ENCODE peak calls at places on chromosomes 13 and 19, in six cellular contexts. A, Q, P, N, I and W are unnamed samples.

GRCh38 chr13:46121597-46122163 is 16.8 kb upstream of the CPB2 start:
- DNase-seq in P (no peak), Q (no peak), N (no peak), I (no peak), A (no peak), W (no peak)

GRCh38 chr13:32426191-32426980 is 1.5 kb downstream of the N4BP2L1 start:
- DNase-seq in Q (no peak), I (peak), A (peak), N (no peak), P (peak), W (no peak)

GRCh38 chr13:60795219-60795618 is 398.2 kb downstream of the TDRD3 start:
- DNase-seq in Q (no peak), I (no peak), P (no peak), A (no peak), N (no peak), W (no peak)

GRCh38 chr19:10288662-10289166 is 1.0 kb upstream of the ICAM5 start:
- DNase-seq in N (no peak), A (peak), Q (peak), I (no peak), P (no peak), W (no peak)

GRCh38 chr19:35812220-35813042 is at the start of gene PRODH2:
- DNase-seq in I (no peak), Q (no peak), P (no peak), A (no peak), N (no peak), W (no peak)

GRCh38 chr13:58994778-58995177 is 1169.0 kb downstream of the DIAPH3 start:
- DNase-seq in P (no peak), N (no peak), Q (no peak), A (no peak), I (no peak), W (no peak)

GRCh38 chr13:49733181-49733951 is 42.1 kb upstream of the EBPL start:
- DNase-seq in Q (no peak), A (no peak), N (no peak), P (no peak), I (no peak), W (no peak)

GRCh38 chr13:94128430-94128829 is 351.1 kb downstream of the DCT start:
- DNase-seq in Q (no peak), P (peak), N (no peak), A (no peak), I (no peak), W (no peak)

GRCh38 chr13:22517544-22517943 is 663.2 kb upstream of the SGCG start:
- DNase-seq in Q (no peak), I (no peak), A (no peak), P (no peak), N (no peak), W (no peak)

GRCh38 chr19:17020380-17020779 is 6.2 kb downstream of the CPAMD8 start:
- DNase-seq in P (no peak), N (no peak), Q (no peak), A (no peak), I (no peak), W (no peak)

GRCh38 chr13:57631607-57632275 is at the start of gene PCDH17:
- DNase-seq in P (no peak), N (no peak), Q (no peak), I (no peak), A (peak), W (peak)

GRCh38 chr19:55384576-55385235 is 614 bp upstream of the TMEM238 start:
- DNase-seq in A (peak), N (no peak), Q (no peak), I (no peak), P (peak), W (no peak)

GRCh38 chr19:970695-971094 is 13.4 kb upstream of the WDR18 start:
- DNase-seq in I (no peak), A (no peak), N (no peak), P (no peak), Q (no peak), W (no peak)

GRCh38 chr13:73210218-73210883 is 151.5 kb downstream of the KLF5 start:
- DNase-seq in N (no peak), A (no peak), P (no peak), I (no peak), Q (no peak), W (no peak)

GRCh38 chr19:16628984-16629691 is 1.1 kb upstream of the MED26 start:
- DNase-seq in I (peak), A (peak), N (no peak), P (peak), Q (no peak), W (peak)

GRCh38 chr13:26999499-26999898 is 172.1 kb downstream of the USP12 start:
- DNase-seq in P (no peak), Q (no peak), I (no peak), A (peak), N (no peak), W (no peak)

GRCh38 chr19:42450314-42450934 is 7.7 kb upstream of the CXCL17 start:
- DNase-seq in Q (peak), I (peak), N (peak), P (peak), A (peak), W (peak)

GRCh38 chr13:29532136-29532535 is 63.4 kb downstream of the SLC7A1 start:
- DNase-seq in N (no peak), Q (no peak), I (no peak), P (no peak), A (no peak), W (no peak)

GRCh38 chr19:597406-598315 is 8.0 kb downstream of the HCN2 start:
- DNase-seq in A (no peak), P (no peak), Q (no peak), N (no peak), I (no peak), W (no peak)

GRCh38 chr13:35191883-35192282 is 249.8 kb downstream of the NBEA start:
- DNase-seq in N (no peak), Q (no peak), I (no peak), A (no peak), P (no peak), W (no peak)

GRCh38 chr13:68713394-68713793 is 1394.2 kb upstream of the ATXN8OS start:
- DNase-seq in Q (no peak), A (no peak), P (no peak), I (no peak), N (no peak), W (no peak)

GRCh38 chr13:39510296-39510695 is 92.7 kb downstream of the LHFPL6 start:
- DNase-seq in A (no peak), I (peak), N (no peak), Q (no peak), P (no peak), W (no peak)

GRCh38 chr13:110018009-110018408 is 231.6 kb upstream of the IRS2 start:
- DNase-seq in N (no peak), A (no peak), P (no peak), I (no peak), Q (no peak), W (no peak)

GRCh38 chr13:31898383-31899071 is 133.0 kb upstream of the FRY start:
- DNase-seq in I (no peak), N (no peak), Q (no peak), A (no peak), P (no peak), W (no peak)

GRCh38 chr13:21015284-21015683 is 46.1 kb downstream of the LATS2 start:
- DNase-seq in N (no peak), I (no peak), P (no peak), Q (no peak), A (no peak), W (no peak)

GRCh38 chr19:3606690-3607289 is at the start of gene TBXA2R:
- DNase-seq in Q (peak), I (no peak), A (peak), N (no peak), P (peak), W (peak)
- TF ChIP-seq POLR2A in Q (no peak), I (no peak), A (no peak), N (no peak), P (peak), W (no peak)

GRCh38 chr19:40778045-40778864 is at the start of gene RAB4B:
- DNase-seq in A (peak), Q (peak), I (peak), N (peak), P (peak), W (peak)

GRCh38 chr19:40777795-40778044 is 327 bp upstream of the RAB4B start:
- DNase-seq in A (no peak), Q (no peak), I (no peak), N (no peak), P (no peak), W (no peak)

GRCh38 chr19:40775632-40776022 is 306 bp downstream of the MIA start:
- DNase-seq in I (no peak), Q (no peak), N (no peak), A (no peak), P (no peak), W (no peak)

GRCh38 chr19:40776364-40776763 is 1.0 kb downstream of the MIA start:
- DNase-seq in I (no peak), P (no peak), N (no peak), Q (no peak), A (no peak), W (no peak)

DNA sequence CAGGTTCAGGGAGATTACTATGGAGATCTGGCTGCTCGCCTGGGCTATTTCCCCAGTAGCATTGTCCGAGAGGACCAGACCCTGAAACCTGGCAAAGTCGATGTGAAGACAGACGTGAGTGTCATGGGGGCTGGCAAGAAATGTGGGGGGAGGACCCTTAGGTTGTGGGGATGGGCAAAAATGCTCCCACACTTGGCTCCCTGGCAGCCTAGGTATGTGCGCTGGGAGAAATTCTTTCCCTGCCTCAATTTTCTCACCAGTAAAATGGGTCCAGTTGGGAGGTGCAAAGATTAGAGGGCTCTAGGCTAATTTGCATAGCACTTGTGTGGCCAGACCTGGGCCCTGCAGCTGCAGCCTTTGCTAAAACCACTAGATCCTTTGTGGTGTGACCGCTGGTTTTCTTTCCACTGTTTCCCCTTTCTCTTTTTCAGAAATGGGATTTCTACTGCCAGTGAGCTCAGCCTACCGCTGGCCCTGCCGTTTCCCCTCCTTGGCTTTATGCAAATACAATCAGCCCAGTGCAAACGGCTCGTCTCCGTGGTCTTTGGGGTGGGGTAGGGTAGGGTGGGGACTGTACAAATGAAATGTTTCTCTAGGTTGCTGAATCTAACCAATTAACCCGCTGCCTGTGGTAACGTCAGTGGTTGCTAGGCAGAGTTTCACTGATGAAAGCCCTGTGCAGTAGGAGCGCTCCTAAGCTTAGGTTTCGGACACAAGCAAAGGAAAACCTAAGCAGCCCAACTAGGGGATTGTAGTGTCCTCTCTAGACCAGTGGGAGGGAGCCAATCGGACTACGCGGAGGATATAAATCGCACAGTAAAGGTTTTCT is 867 bp upstream of the RAB4B start:
- DNase-seq in A (peak), N (peak), P (peak), I (peak), Q (peak), W (peak)
- TF ChIP-seq EP300 in A (no peak), N (no peak), P (no peak), I (peak), Q (no peak), W (no peak)

GRCh38 chr19:29315566-29315965 is 102.6 kb upstream of the UQCRFS1 start:
- DNase-seq in Q (no peak), A (no peak), I (no peak), P (no peak), N (no peak), W (no peak)
- TF ChIP-seq POLR2A in Q (no peak), A (no peak), I (no peak), P (no peak), N (no peak), W (no peak)

DNA sequence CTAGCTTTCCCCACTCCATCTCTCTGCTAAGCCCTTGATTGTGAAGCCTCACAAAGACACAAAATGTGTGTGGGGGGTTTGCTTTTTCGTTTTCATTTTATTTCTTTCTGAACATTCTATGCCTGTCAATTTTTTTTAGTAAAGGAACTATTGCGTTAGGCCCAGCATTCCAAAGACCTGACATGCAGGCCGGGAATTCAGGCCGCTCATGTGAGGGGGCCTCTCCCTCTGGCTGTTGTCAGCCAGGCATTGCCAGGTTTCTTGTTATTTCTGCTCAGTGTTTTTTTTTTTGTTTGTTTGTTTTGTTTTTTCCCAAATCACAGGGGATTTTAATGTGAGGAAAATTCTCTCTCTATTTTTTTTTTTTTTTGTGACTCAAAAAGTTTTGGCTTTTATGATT is 10.3 kb upstream of the MEDAG start:
- DNase-seq in Q (no peak), N (no peak), I (no peak), A (no peak), P (peak), W (peak)
- TF ChIP-seq EP300 in Q (no peak), N (no peak), I (no peak), A (no peak), P (peak), W (peak)

GRCh38 chr19:18606281-18607221 is at the start of gene CRLF1:
- DNase-seq in A (no peak), I (no peak), P (no peak), N (no peak), Q (no peak), W (no peak)

GRCh38 chr19:18605546-18606280 is 886 bp downstream of the CRLF1 start:
- DNase-seq in I (no peak), Q (no peak), N (no peak), A (no peak), P (no peak), W (no peak)

GRCh38 chr19:18608102-18608804 is 1.7 kb upstream of the CRLF1 start:
- DNase-seq in I (no peak), Q (no peak), N (no peak), P (no peak), A (no peak), W (no peak)

GRCh38 chr19:18608805-18609716 is 2.5 kb upstream of the CRLF1 start:
- DNase-seq in I (no peak), P (no peak), Q (no peak), N (no peak), A (no peak), W (no peak)

DNA sequence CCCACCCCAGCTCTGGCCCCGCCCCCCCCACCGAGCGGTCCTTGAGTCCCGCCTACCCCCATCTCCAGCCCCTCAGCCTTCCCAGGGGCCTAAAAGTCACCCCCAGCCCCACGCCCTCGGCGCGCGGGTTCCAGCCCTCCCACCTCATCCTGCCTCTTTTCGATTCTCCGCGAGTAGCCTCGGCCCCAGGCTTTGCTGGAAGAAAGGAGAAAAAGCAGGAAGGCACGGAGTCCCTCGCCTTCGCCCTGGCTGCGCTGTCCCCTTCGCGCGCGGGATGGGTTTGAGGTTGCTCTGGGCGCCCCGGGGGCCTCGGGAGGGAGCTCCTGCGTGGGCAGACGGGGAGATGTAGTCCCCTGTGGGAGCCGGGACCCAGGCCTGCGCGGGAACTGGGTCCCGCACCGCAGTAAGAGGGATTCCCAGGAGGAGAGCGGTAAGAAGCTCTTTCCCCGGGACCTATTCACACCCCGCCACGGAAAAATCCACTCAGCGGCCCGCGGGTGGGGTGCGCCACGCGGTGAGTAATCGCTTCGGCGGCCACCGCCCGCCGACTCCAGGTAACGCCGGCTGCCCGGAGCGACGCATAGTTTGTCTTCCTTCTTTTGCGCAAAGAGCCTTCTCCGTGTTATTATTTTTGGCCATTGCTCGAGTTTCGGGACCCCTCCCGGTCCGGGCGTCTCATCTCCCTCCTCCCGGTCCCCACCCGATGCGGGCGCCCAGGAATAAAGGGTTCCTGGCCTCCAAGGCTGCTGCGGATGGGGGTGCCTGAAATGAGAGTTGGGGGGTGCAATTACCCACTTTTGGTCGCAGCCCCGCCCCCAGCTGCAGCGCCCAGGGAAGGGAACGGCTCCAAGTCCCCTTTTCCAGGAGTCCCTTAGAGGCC is 863 bp upstream of the CRLF1 start:
- DNase-seq in N (no peak), Q (no peak), A (no peak), I (no peak), P (no peak), W (no peak)
- TF ChIP-seq POLR2A in N (no peak), Q (no peak), A (no peak), I (no peak), P (no peak), W (no peak)

GRCh38 chr19:9060559-9061340 is 26.1 kb upstream of the OR1M1 start:
- DNase-seq in A (no peak), I (no peak), Q (no peak), N (no peak), P (no peak), W (no peak)
- TF ChIP-seq EP300 in A (no peak), I (no peak), Q (no peak), N (no peak), P (no peak), W (no peak)

GRCh38 chr19:57239982-57240310 is 486 bp upstream of the ZNF805 start:
- DNase-seq in N (peak), P (no peak), A (no peak), Q (no peak), I (no peak), W (no peak)

GRCh38 chr19:57242821-57243220 is 2.4 kb downstream of the ZNF805 start:
- DNase-seq in A (no peak), I (no peak), P (no peak), N (no peak), Q (no peak), W (no peak)

GRCh38 chr19:57241181-57241580 is 749 bp downstream of the ZNF805 start:
- DNase-seq in N (peak), P (no peak), I (no peak), Q (no peak), A (no peak), W (no peak)

GRCh38 chr19:57244513-57244912 is 4.1 kb downstream of the ZNF805 start:
- DNase-seq in I (no peak), N (peak), A (no peak), Q (no peak), P (no peak), W (no peak)

DNA sequence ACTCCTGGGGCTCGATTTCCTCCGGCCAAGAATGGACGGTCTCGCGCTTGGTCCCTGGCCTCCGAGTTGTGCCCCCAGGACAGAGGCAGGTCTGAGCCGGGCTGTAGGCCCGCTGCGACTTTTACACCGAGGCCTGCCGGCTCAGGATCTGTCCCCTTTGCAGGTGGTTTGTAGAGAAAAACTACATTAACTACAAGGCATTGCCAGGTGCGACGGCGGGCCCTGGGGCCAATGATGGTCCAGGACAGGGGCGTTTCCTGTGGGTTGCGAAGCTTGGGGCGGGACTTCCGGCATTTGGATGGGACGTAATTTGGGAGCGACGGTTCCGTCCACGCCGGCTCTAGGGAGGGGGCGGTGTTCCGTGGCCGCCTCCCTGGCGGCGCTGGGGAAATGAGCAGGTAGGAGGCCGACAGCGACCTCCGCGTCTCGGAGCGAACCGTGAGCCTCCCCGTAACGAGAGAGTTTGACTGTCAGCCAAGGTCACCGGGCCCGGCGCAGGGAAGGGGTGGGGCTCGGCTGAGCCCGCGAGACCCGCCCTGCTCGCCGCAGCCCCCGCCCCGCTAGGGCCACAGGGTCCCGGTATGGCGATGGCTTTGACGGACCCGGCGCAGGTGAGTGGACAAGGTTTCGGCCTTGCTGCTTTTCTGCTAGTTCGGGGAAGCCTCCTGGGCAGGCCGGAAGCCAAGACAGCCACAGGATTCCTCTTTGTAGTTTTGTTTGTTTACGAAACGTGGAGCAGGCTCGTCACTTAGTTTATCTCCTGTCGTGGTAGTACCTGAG is at the start of gene ZNF805:
- DNase-seq in N (peak), A (peak), Q (peak), P (peak), I (peak), W (peak)
- TF ChIP-seq POLR2A in N (peak), A (peak), Q (peak), P (peak), I (peak), W (peak)

GRCh38 chr19:45885556-45886426 is at the start of gene IRF2BP1:
- DNase-seq in A (peak), I (no peak), Q (peak), P (peak), N (peak), W (peak)
- TF ChIP-seq EP300 in A (no peak), I (no peak), Q (no peak), P (peak), N (no peak), W (no peak)